ENCODE peak calls at places on chromosomes 12 and 14, in nine cellular contexts. S is kidney tubule cell; U is effector memory CD8-positive, alpha-beta T cell; Q is foreskin fibroblast; A is astrocyte; X is SW480; W is fibroblast of the conjunctiva; B is left lobe of liver; M is H9. C is an unnamed sample.

GRCh38 chr12:19739195-19739776 is 300.0 kb downstream of the AEBP2 start:
- DNase-seq in S (peak), U (peak), Q (peak), A (peak), X (peak), W (peak), B (no peak), M (no peak), C (peak)

GRCh38 chr12:38648813-38649212 is 256.6 kb downstream of the CPNE8 start:
- DNase-seq in S (no peak), U (no peak), Q (no peak), A (no peak), X (no peak), W (no peak), B (no peak), M (no peak), C (no peak)

GRCh38 chr12:89067436-89067835 is 284.9 kb downstream of the DUSP6 start:
- DNase-seq in S (peak), U (no peak), Q (peak), A (peak), X (no peak), W (no peak), B (no peak), M (no peak), C (peak)

GRCh38 chr12:10717410-10717809 is 5.7 kb downstream of the YBX3 start:
- DNase-seq in S (peak), U (no peak), Q (no peak), A (peak), X (peak), W (no peak), B (no peak), M (no peak), C (no peak)

GRCh38 chr12:121184984-121185894 is 24.7 kb upstream of the P2RX4 start:
- DNase-seq in S (no peak), U (no peak), Q (no peak), A (no peak), X (no peak), W (no peak), B (no peak), M (no peak), C (no peak)

GRCh38 chr14:74593241-74593985 is 18.6 kb downstream of the LTBP2 start:
- DNase-seq in S (no peak), U (no peak), Q (peak), A (no peak), X (no peak), W (no peak), B (no peak), M (no peak), C (no peak)

GRCh38 chr12:99253068-99253467 is 394.5 kb upstream of the GARIN6 start:
- DNase-seq in S (peak), U (no peak), Q (no peak), A (no peak), X (peak), W (no peak), B (no peak), M (no peak), C (no peak)

GRCh38 chr12:132429122-132429931 is 60.6 kb upstream of the FBRSL1 start:
- DNase-seq in S (peak), U (no peak), Q (no peak), A (no peak), X (peak), W (no peak), B (no peak), M (peak), C (no peak)

GRCh38 chr12:128815779-128816642 is 7.7 kb downstream of the SLC15A4 start:
- DNase-seq in S (no peak), U (no peak), Q (no peak), A (peak), X (no peak), W (no peak), B (no peak), M (no peak), C (no peak)

GRCh38 chr12:62802981-62803380 is 132.0 kb downstream of the PPM1H start:
- DNase-seq in S (no peak), U (no peak), Q (no peak), A (no peak), X (peak), W (no peak), B (no peak), M (no peak), C (no peak)

GRCh38 chr12:98870521-98870920 is 225.4 kb downstream of the APAF1 start:
- DNase-seq in S (no peak), U (no peak), Q (no peak), A (no peak), X (no peak), W (no peak), B (no peak), M (no peak), C (no peak)

GRCh38 chr14:55458800-55459577 is 18.6 kb upstream of the TBPL2 start:
- DNase-seq in S (peak), U (no peak), Q (no peak), A (peak), X (no peak), W (no peak), B (no peak), M (no peak), C (no peak)

GRCh38 chr12:6890789-6891624 is 13.6 kb upstream of the LRRC23 start:
- DNase-seq in S (peak), U (peak), Q (peak), A (peak), X (peak), W (peak), B (peak), M (peak), C (peak)

GRCh38 chr12:79162948-79163347 is 298.4 kb downstream of the SYT1 start:
- DNase-seq in S (no peak), U (no peak), Q (no peak), A (no peak), X (no peak), W (no peak), B (no peak), M (no peak), C (no peak)

GRCh38 chr12:66288121-66288520 is 14.2 kb upstream of the HELB start:
- DNase-seq in S (no peak), U (peak), Q (no peak), A (no peak), X (peak), W (no peak), B (no peak), M (no peak), C (no peak)

GRCh38 chr12:111664510-111664909 is 21.2 kb downstream of the BRAP start:
- DNase-seq in S (no peak), U (no peak), Q (no peak), A (no peak), X (no peak), W (no peak), B (no peak), M (no peak), C (no peak)

GRCh38 chr12:55724226-55724939 is 4.2 kb downstream of the RDH5 start:
- DNase-seq in S (peak), U (peak), Q (peak), A (peak), X (peak), W (peak), B (no peak), M (peak), C (no peak)

GRCh38 chr12:123858176-123858575 is 96.1 kb downstream of the DNAH10 start:
- DNase-seq in S (no peak), U (no peak), Q (no peak), A (no peak), X (no peak), W (no peak), B (no peak), M (no peak), C (no peak)

GRCh38 chr14:96748371-96748770 is 48.8 kb upstream of the VRK1 start:
- DNase-seq in S (no peak), U (no peak), Q (no peak), A (no peak), X (no peak), W (no peak), B (no peak), M (no peak), C (no peak)

GRCh38 chr14:63902375-63902976 is 49.7 kb downstream of the SYNE2 start:
- DNase-seq in S (peak), U (no peak), Q (no peak), A (no peak), X (no peak), W (no peak), B (no peak), M (no peak), C (no peak)

GRCh38 chr14:29894030-29894429 is 33.6 kb downstream of the PRKD1 start:
- DNase-seq in S (no peak), U (no peak), Q (no peak), A (no peak), X (no peak), W (no peak), B (no peak), M (no peak), C (no peak)

GRCh38 chr12:95836185-95836609 is 22.6 kb upstream of the SNRPF start:
- DNase-seq in S (peak), U (no peak), Q (peak), A (peak), X (no peak), W (no peak), B (no peak), M (no peak), C (no peak)

GRCh38 chr12:86724716-86725115 is 468.5 kb upstream of the MGAT4C start:
- DNase-seq in S (no peak), U (no peak), Q (peak), A (peak), X (no peak), W (peak), B (no peak), M (no peak), C (peak)

GRCh38 chr12:125228519-125229260 is 163.5 kb downstream of the AACS start:
- DNase-seq in S (no peak), U (no peak), Q (no peak), A (no peak), X (peak), W (no peak), B (no peak), M (peak), C (no peak)

GRCh38 chr14:60245316-60246177 is 3.5 kb upstream of the PPM1A start:
- DNase-seq in S (no peak), U (no peak), Q (no peak), A (no peak), X (no peak), W (no peak), B (no peak), M (no peak), C (no peak)

GRCh38 chr12:19411234-19412221 is 27.8 kb upstream of the AEBP2 start:
- DNase-seq in S (no peak), U (no peak), Q (no peak), A (peak), X (no peak), W (no peak), B (no peak), M (peak), C (no peak)